ENCODE peak calls at places on chromosomes 7 and 10, in eight cellular contexts. N is SK-N-SH, D is MM.1S, U is OCI-LY7, J is GM23248, V is neural progenitor cell, R is GM23338, A is HCT116. O is an unnamed sample.

GRCh38 chr10:5968681-5969453 is 8.5 kb downstream of the IL15RA start:
- DNase-seq in N (no peak), D (no peak), U (no peak), J (no peak), V (no peak), R (no peak), A (no peak), O (no peak)

GRCh38 chr10:24908793-24909423 is 43.5 kb downstream of the PRTFDC1 start:
- DNase-seq in N (no peak), D (no peak), U (no peak), J (peak; percentile 87), V (no peak), R (no peak), A (peak; percentile 51), O (peak; percentile 47)

GRCh38 chr10:85612378-85612775 is 754.2 kb downstream of the GRID1 start:
- DNase-seq in N (no peak), D (peak; percentile 92), U (peak; percentile 44), J (no peak), V (no peak), R (no peak), A (no peak), O (no peak)

GRCh38 chr7:78248867-78249266 is 450.3 kb downstream of the PHTF2 start:
- DNase-seq in N (no peak), D (no peak), U (no peak), J (no peak), V (no peak), R (no peak), A (no peak), O (no peak)

GRCh38 chr10:32958992-32959703 is 1.1 kb upstream of the ITGB1 start:
- DNase-seq in N (peak; percentile 25), D (no peak), U (no peak), J (peak; percentile 43), V (no peak), R (no peak), A (no peak), O (no peak)

GRCh38 chr10:72692057-72692891 is at the start of gene MCU:
- DNase-seq in N (peak; percentile 94), D (peak; percentile 95), U (peak; percentile 95), J (peak; percentile 99), V (peak; percentile 98), R (peak; percentile 74), A (no peak), O (peak; percentile 97)

GRCh38 chr7:122337011-122337410 is 32.5 kb upstream of the FEZF1 start:
- DNase-seq in N (no peak), D (no peak), U (no peak), J (no peak), V (peak; percentile 76), R (no peak), A (no peak), O (no peak)

GRCh38 chr10:63421591-63421990 is 44.2 kb downstream of the JMJD1C start:
- DNase-seq in N (no peak), D (peak; percentile 16), U (peak; percentile 66), J (no peak), V (no peak), R (no peak), A (no peak), O (no peak)

GRCh38 chr7:98309566-98309965 is 28.1 kb downstream of the BRI3 start:
- DNase-seq in N (no peak), D (no peak), U (no peak), J (no peak), V (no peak), R (no peak), A (no peak), O (no peak)

GRCh38 chr7:101817031-101817929 is at the start of gene CUX1:
- DNase-seq in N (peak; percentile 75), D (peak; percentile 46), U (peak; percentile 65), J (peak; percentile 49), V (peak; percentile 32), R (peak; percentile 62), A (no peak), O (peak; percentile 60)

GRCh38 chr10:30718877-30719268 is 89.3 kb upstream of the LYZL2 start:
- DNase-seq in N (no peak), D (no peak), U (no peak), J (no peak), V (no peak), R (no peak), A (no peak), O (no peak)

GRCh38 chr7:45543470-45543869 is 30.7 kb upstream of the ADCY1 start:
- DNase-seq in N (no peak), D (no peak), U (no peak), J (no peak), V (no peak), R (no peak), A (no peak), O (no peak)

GRCh38 chr10:11713186-11713743 is 28.9 kb upstream of the ECHDC3 start:
- DNase-seq in N (no peak), D (no peak), U (no peak), J (peak; percentile 33), V (no peak), R (no peak), A (no peak), O (peak; percentile 55)

GRCh38 chr7:84497873-84498272 is 303.3 kb upstream of the SEMA3A start:
- DNase-seq in N (no peak), D (no peak), U (no peak), J (no peak), V (no peak), R (no peak), A (no peak), O (no peak)

GRCh38 chr7:135718219-135718618 is 9.8 kb downstream of the SLC13A4 start:
- DNase-seq in N (no peak), D (no peak), U (no peak), J (no peak), V (no peak), R (no peak), A (no peak), O (no peak)

GRCh38 chr10:134205-134742 is 981 bp upstream of the ZMYND11 start:
- DNase-seq in N (no peak), D (peak; percentile 39), U (no peak), J (no peak), V (peak; percentile 55), R (peak; percentile 41), A (no peak), O (peak; percentile 17)

GRCh38 chr10:99981581-99982199 is 28.1 kb downstream of the DNMBP start:
- DNase-seq in N (no peak), D (no peak), U (no peak), J (peak; percentile 25), V (no peak), R (no peak), A (no peak), O (no peak)

GRCh38 chr10:126375299-126375698 is 13.0 kb downstream of the ADAM12 start:
- DNase-seq in N (no peak), D (no peak), U (no peak), J (no peak), V (no peak), R (no peak), A (no peak), O (no peak)

GRCh38 chr7:93097388-93097787 is 20.4 kb downstream of the SAMD9 start:
- DNase-seq in N (no peak), D (no peak), U (no peak), J (no peak), V (no peak), R (no peak), A (no peak), O (no peak)

GRCh38 chr10:119919271-119919670 is 26.7 kb downstream of the SEC23IP start:
- DNase-seq in N (no peak), D (no peak), U (no peak), J (peak; percentile 27), V (no peak), R (no peak), A (no peak), O (no peak)

DNA sequence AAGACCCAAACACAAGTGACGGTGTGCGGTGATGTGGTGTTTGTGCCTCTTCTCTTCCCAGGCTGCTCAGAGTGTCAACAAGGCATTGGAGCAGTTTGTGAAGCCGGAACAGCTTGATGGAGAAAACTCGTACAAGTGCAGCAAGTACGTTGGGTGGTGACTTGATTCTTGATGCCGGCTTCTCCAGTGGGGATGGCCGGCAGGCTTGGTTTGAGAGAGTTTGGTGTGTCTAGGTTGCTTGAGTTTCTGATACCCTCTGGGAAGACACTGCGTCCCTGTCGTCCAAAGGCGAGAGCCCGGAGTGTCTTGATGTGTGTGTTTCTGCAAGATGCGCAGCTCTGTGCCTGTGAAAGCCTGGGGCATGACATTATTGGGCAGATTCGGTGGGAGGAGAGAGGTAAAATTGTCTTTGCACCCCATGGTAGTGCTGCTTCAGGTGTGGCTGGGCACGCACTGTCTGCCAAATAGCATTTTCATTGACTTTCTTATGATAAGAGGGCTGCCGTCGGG is 111.8 kb downstream of the ANKRD61 start:
- DNase-seq in N (no peak), D (no peak), U (no peak), J (no peak), V (no peak), R (no peak), A (no peak), O (no peak)
- TF ChIP-seq EZH2phosphoT487 in N (no peak), D (no peak), U (no peak), J (no peak), V (no peak), R (no peak), A (no peak), O (no peak)

GRCh38 chr7:41298343-41298875 is 404.5 kb downstream of the INHBA start:
- DNase-seq in N (no peak), D (no peak), U (no peak), J (no peak), V (no peak), R (no peak), A (no peak), O (no peak)

GRCh38 chr7:41297167-41297566 is 405.7 kb downstream of the INHBA start:
- DNase-seq in N (no peak), D (no peak), U (no peak), J (no peak), V (peak; percentile 34), R (peak; percentile 29), A (no peak), O (no peak)

GRCh38 chr7:41294556-41295454 is 408.1 kb downstream of the INHBA start:
- DNase-seq in N (no peak), D (no peak), U (no peak), J (no peak), V (no peak), R (no peak), A (no peak), O (no peak)

GRCh38 chr7:41292457-41292856 is 410.4 kb downstream of the INHBA start:
- DNase-seq in N (no peak), D (no peak), U (no peak), J (peak; percentile 24), V (no peak), R (no peak), A (no peak), O (no peak)

GRCh38 chr7:41295455-41295815 is 407.5 kb downstream of the INHBA start:
- DNase-seq in N (no peak), D (no peak), U (no peak), J (no peak), V (no peak), R (no peak), A (no peak), O (no peak)
- H2AFZ ChIP-seq in N (no peak overlapping the region), D (no peak overlapping the region), U (no peak overlapping the region), J (no peak overlapping the region), V (no peak overlapping the region), R (no peak overlapping the region), A (no peak overlapping the region), O (no peak overlapping the region)

GRCh38 chr7:128221929-128222403 is 19.1 kb upstream of the LEP start:
- DNase-seq in N (peak; percentile 69), D (no peak), U (no peak), J (peak; percentile 91), V (no peak), R (no peak), A (peak; percentile 47), O (peak; percentile 25)
- TF ChIP-seq EZH2phosphoT487 in N (no peak), D (no peak), U (no peak), J (no peak), V (no peak), R (no peak), A (no peak), O (no peak)

GRCh38 chr10:94042001-94042813 is 48.5 kb downstream of the PLCE1 start:
- DNase-seq in N (no peak), D (no peak), U (no peak), J (peak; percentile 91), V (no peak), R (peak; percentile 61), A (peak; percentile 12), O (peak; percentile 39)
- H2AFZ ChIP-seq in N (peak overlapping the region; percentile 19), D (no peak overlapping the region), U (no peak overlapping the region), J (peak overlapping the region; percentile 66), V (peak overlapping the region; percentile 27), R (no peak overlapping the region), A (no peak overlapping the region), O (no peak overlapping the region)